ENCODE peak calls at places on chromosomes 11 and 22, in ten cellular contexts. E, V, Q, L, H, X, W, O, G and S are unnamed samples.

GRCh38 chr22:19825904-19826618 is 28.6 kb downstream of the GNB1L start:
- DNase-seq in E (no peak), V (no peak), Q (no peak), L (no peak), H (no peak), X (no peak), W (peak; percentile 43), O (no peak), G (no peak), S (no peak)

GRCh38 chr11:122204206-122204605 is 88.2 kb upstream of the BLID start:
- DNase-seq in E (no peak), V (no peak), Q (no peak), L (no peak), H (no peak), X (no peak), W (no peak), O (no peak), G (no peak), S (no peak)

GRCh38 chr11:36564376-36565032 is 3.3 kb upstream of the RAG1 start:
- DNase-seq in E (peak; percentile 63), V (peak; percentile 57), Q (peak; percentile 22), L (peak; percentile 60), H (no peak), X (no peak), W (peak; percentile 51), O (peak; percentile 18), G (peak; percentile 19), S (no peak)

GRCh38 chr11:118366287-118366686 is 6.9 kb downstream of the UBE4A start:
- DNase-seq in E (no peak), V (no peak), Q (no peak), L (no peak), H (no peak), X (no peak), W (no peak), O (no peak), G (no peak), S (no peak)

GRCh38 chr11:2369896-2370295 is 7.2 kb upstream of the CD81 start:
- DNase-seq in E (no peak), V (no peak), Q (no peak), L (no peak), H (no peak), X (no peak), W (no peak), O (no peak), G (no peak), S (no peak)

GRCh38 chr22:31151872-31152271 is 8.1 kb upstream of the RNF185 start:
- DNase-seq in E (no peak), V (no peak), Q (no peak), L (no peak), H (no peak), X (no peak), W (no peak), O (no peak), G (no peak), S (no peak)

GRCh38 chr11:131688056-131688693 is 317.8 kb downstream of the NTM start:
- DNase-seq in E (peak; percentile 57), V (peak; percentile 45), Q (no peak), L (peak; percentile 12), H (peak; percentile 89), X (no peak), W (peak; percentile 49), O (peak; percentile 20), G (no peak), S (no peak)

GRCh38 chr11:108160970-108161566 is 39.7 kb downstream of the ACAT1 start:
- DNase-seq in E (peak; percentile 64), V (no peak), Q (no peak), L (no peak), H (no peak), X (no peak), W (no peak), O (no peak), G (no peak), S (no peak)

GRCh38 chr11:96715208-96715607 is 325.4 kb downstream of the JRKL start:
- DNase-seq in E (no peak), V (no peak), Q (no peak), L (no peak), H (no peak), X (no peak), W (no peak), O (no peak), G (no peak), S (no peak)

GRCh38 chr11:61297741-61298140 is 2.6 kb upstream of the VWCE start:
- DNase-seq in E (peak; percentile 33), V (no peak), Q (no peak), L (peak; percentile 85), H (no peak), X (peak; percentile 75), W (no peak), O (peak; percentile 83), G (no peak), S (no peak)